ENCODE peak calls at places on chromosomes 7 and 10, in nine cellular contexts. F is sciatic nerve; R is left cardiac atrium; H is GM20000; N is activated T-cell treated with anti-CD3 and anti-CD28 coated beads for 1 hour; O is cardiac muscle cell; E is nucleus accumbens; Y is amniotic epithelial cell; U is activated CD4-positive, alpha-beta T cell treated with anti-CD3 and anti-CD28 coated beads for 24 hours. M is an unnamed sample.

GRCh38 chr10:62052276-62052675 is 150.8 kb downstream of the ARID5B start:
- DNase-seq in F (no peak), R (no peak), H (no peak), N (no peak), O (no peak), E (no peak), Y (peak), U (no peak), M (no peak)

GRCh38 chr7:26667514-26668133 is 196.8 kb downstream of the SKAP2 start:
- DNase-seq in F (no peak), R (peak), H (peak), N (no peak), O (peak), E (peak), Y (peak), U (peak), M (peak)

GRCh38 chr10:110398419-110399162 is 93.9 kb upstream of the SMNDC1 start:
- DNase-seq in F (no peak), R (peak), H (no peak), N (no peak), O (no peak), E (no peak), Y (peak), U (no peak), M (no peak)

GRCh38 chr10:98047009-98047741 is 16.8 kb upstream of the CRTAC1 start:
- DNase-seq in F (peak), R (peak), H (no peak), N (no peak), O (no peak), E (peak), Y (no peak), U (no peak), M (no peak)

GRCh38 chr7:158861004-158861787 is 4.8 kb downstream of the DYNC2I1 start:
- DNase-seq in F (no peak), R (no peak), H (no peak), N (no peak), O (no peak), E (no peak), Y (no peak), U (no peak), M (no peak)

GRCh38 chr7:157490465-157490912 is 153.7 kb downstream of the DNAJB6 start:
- DNase-seq in F (no peak), R (no peak), H (no peak), N (no peak), O (no peak), E (no peak), Y (peak), U (no peak), M (no peak)

GRCh38 chr10:43217563-43218205 is 49.2 kb downstream of the RASGEF1A start:
- DNase-seq in F (no peak), R (no peak), H (no peak), N (no peak), O (no peak), E (no peak), Y (no peak), U (no peak), M (peak)

GRCh38 chr7:71752171-71752935 is 620.4 kb downstream of the GALNT17 start:
- DNase-seq in F (peak), R (peak), H (peak), N (peak), O (peak), E (peak), Y (no peak), U (peak), M (peak)

GRCh38 chr7:95317966-95318365 is 6.4 kb downstream of the PON1 start:
- DNase-seq in F (no peak), R (no peak), H (no peak), N (no peak), O (no peak), E (no peak), Y (no peak), U (no peak), M (no peak)

GRCh38 chr10:78405781-78406180 is 372.1 kb downstream of the RPS24 start:
- DNase-seq in F (peak), R (no peak), H (no peak), N (no peak), O (no peak), E (no peak), Y (no peak), U (no peak), M (no peak)

GRCh38 chr7:116218747-116219146 is 8.4 kb downstream of the TES start:
- DNase-seq in F (no peak), R (no peak), H (no peak), N (no peak), O (no peak), E (no peak), Y (no peak), U (no peak), M (no peak)

GRCh38 chr10:45580781-45581496 is 91.6 kb downstream of the ZFAND4 start:
- DNase-seq in F (no peak), R (no peak), H (peak), N (no peak), O (no peak), E (no peak), Y (no peak), U (no peak), M (no peak)

GRCh38 chr10:34405611-34406462 is 409.3 kb downstream of the PARD3 start:
- DNase-seq in F (no peak), R (no peak), H (no peak), N (no peak), O (no peak), E (no peak), Y (peak), U (no peak), M (no peak)

GRCh38 chr7:135207739-135208416 is 3.4 kb downstream of the WDR91 start:
- DNase-seq in F (no peak), R (no peak), H (peak), N (no peak), O (no peak), E (no peak), Y (no peak), U (no peak), M (no peak)

GRCh38 chr10:9209105-9209798 is 1154.8 kb downstream of the GATA3 start:
- DNase-seq in F (peak), R (peak), H (peak), N (peak), O (peak), E (peak), Y (peak), U (peak), M (peak)

GRCh38 chr7:106031271-106032029 is 68.4 kb downstream of the CDHR3 start:
- DNase-seq in F (peak), R (no peak), H (no peak), N (no peak), O (peak), E (peak), Y (no peak), U (no peak), M (peak)

GRCh38 chr7:13021566-13021965 is 334.1 kb downstream of the ARL4A start:
- DNase-seq in F (no peak), R (no peak), H (no peak), N (no peak), O (no peak), E (no peak), Y (no peak), U (no peak), M (no peak)

GRCh38 chr7:95169678-95170077 is 154.7 kb downstream of the PON1 start:
- DNase-seq in F (no peak), R (no peak), H (no peak), N (no peak), O (no peak), E (no peak), Y (no peak), U (no peak), M (no peak)

GRCh38 chr7:6691609-6692106 is 15.1 kb downstream of the ZNF12 start:
- DNase-seq in F (no peak), R (no peak), H (no peak), N (no peak), O (no peak), E (no peak), Y (peak), U (no peak), M (no peak)

GRCh38 chr7:69620063-69620462 is 21.8 kb downstream of the AUTS2 start:
- DNase-seq in F (no peak), R (no peak), H (no peak), N (no peak), O (no peak), E (no peak), Y (no peak), U (no peak), M (no peak)

GRCh38 chr7:66629222-66629658 is 559 bp downstream of the KCTD7 start:
- DNase-seq in F (peak), R (peak), H (no peak), N (no peak), O (no peak), E (no peak), Y (no peak), U (no peak), M (no peak)

GRCh38 chr10:131653550-131654470 is 247.0 kb upstream of the PPP2R2D start:
- DNase-seq in F (no peak), R (no peak), H (no peak), N (no peak), O (no peak), E (no peak), Y (no peak), U (no peak), M (no peak)

GRCh38 chr10:77845455-77845850 is 81.1 kb downstream of the DLG5 start:
- DNase-seq in F (no peak), R (no peak), H (no peak), N (no peak), O (no peak), E (no peak), Y (no peak), U (no peak), M (no peak)

GRCh38 chr10:4595920-4596319 is 230.1 kb upstream of the AKR1E2 start:
- DNase-seq in F (no peak), R (no peak), H (no peak), N (no peak), O (no peak), E (no peak), Y (peak), U (no peak), M (no peak)

GRCh38 chr10:16987129-16987670 is 142.4 kb downstream of the CUBN start:
- DNase-seq in F (no peak), R (no peak), H (no peak), N (no peak), O (no peak), E (no peak), Y (peak), U (no peak), M (no peak)

GRCh38 chr10:69910566-69910965 is 108.9 kb downstream of the COL13A1 start:
- DNase-seq in F (no peak), R (no peak), H (no peak), N (no peak), O (no peak), E (no peak), Y (no peak), U (no peak), M (no peak)

GRCh38 chr10:103736763-103737162 is 118.6 kb downstream of the SH3PXD2A start:
- DNase-seq in F (no peak), R (no peak), H (no peak), N (no peak), O (no peak), E (no peak), Y (peak), U (no peak), M (no peak)

GRCh38 chr7:16744518-16745250 is 8.9 kb upstream of the TSPAN13 start:
- DNase-seq in F (no peak), R (no peak), H (no peak), N (no peak), O (no peak), E (no peak), Y (no peak), U (no peak), M (no peak)

GRCh38 chr10:59805043-59805442 is 51.8 kb upstream of the MRLN start:
- DNase-seq in F (no peak), R (no peak), H (no peak), N (no peak), O (peak), E (no peak), Y (peak), U (no peak), M (peak)

GRCh38 chr7:83852136-83852535 is 203.2 kb upstream of the SEMA3E start:
- DNase-seq in F (no peak), R (no peak), H (no peak), N (no peak), O (no peak), E (no peak), Y (no peak), U (no peak), M (no peak)

GRCh38 chr7:132402096-132402495 is 174.2 kb downstream of the PLXNA4 start:
- DNase-seq in F (no peak), R (no peak), H (no peak), N (no peak), O (no peak), E (no peak), Y (no peak), U (no peak), M (no peak)

GRCh38 chr7:150631084-150631824 is 931 bp downstream of the GIMAP6 start:
- DNase-seq in F (no peak), R (peak), H (no peak), N (peak), O (no peak), E (no peak), Y (no peak), U (peak), M (no peak)

GRCh38 chr7:117066668-117067067 is 113.4 kb downstream of the ST7 start:
- DNase-seq in F (no peak), R (no peak), H (no peak), N (no peak), O (no peak), E (no peak), Y (peak), U (no peak), M (no peak)